ENCODE peak calls at places on chromosomes 7 and 10, in seven cellular contexts. One of them, this sample, is unnamed.

GRCh38 chr10:29183304-29183918 is 105.5 kb upstream of the LYZL1 start:
- DNase-seq in body of pancreas: no peak
- DNase-seq in ovary: no peak
- DNase-seq in WERI-Rb-1: no peak
- DNase-seq in thyroid gland: no peak
- DNase-seq in adrenal gland: no peak
- DNase-seq in caudate nucleus: no peak
- DNase-seq in this sample: no peak

GRCh38 chr10:78656397-78656796 is 412.4 kb upstream of the ZMIZ1 start:
- DNase-seq in body of pancreas: no peak
- DNase-seq in ovary: no peak
- DNase-seq in WERI-Rb-1: no peak
- DNase-seq in thyroid gland: no peak
- DNase-seq in adrenal gland: no peak
- DNase-seq in caudate nucleus: no peak
- DNase-seq in this sample: no peak

GRCh38 chr7:137933270-137934017 is 68.4 kb downstream of the CREB3L2 start:
- DNase-seq in body of pancreas: no peak
- DNase-seq in ovary: peak; percentile 64
- DNase-seq in WERI-Rb-1: no peak
- DNase-seq in thyroid gland: peak; percentile 33
- DNase-seq in adrenal gland: peak; percentile 45
- DNase-seq in caudate nucleus: no peak
- DNase-seq in this sample: no peak

GRCh38 chr7:2520131-2520807 is 695 bp downstream of the LFNG start:
- DNase-seq in body of pancreas: peak; percentile 63
- DNase-seq in ovary: no peak
- DNase-seq in WERI-Rb-1: peak; percentile 64
- DNase-seq in thyroid gland: no peak
- DNase-seq in adrenal gland: no peak
- DNase-seq in caudate nucleus: no peak
- DNase-seq in this sample: no peak

GRCh38 chr7:151993977-151994676 is 31.3 kb upstream of the GALNT11 start:
- DNase-seq in body of pancreas: no peak
- DNase-seq in ovary: no peak
- DNase-seq in WERI-Rb-1: no peak
- DNase-seq in thyroid gland: no peak
- DNase-seq in adrenal gland: no peak
- DNase-seq in caudate nucleus: peak; percentile 83
- DNase-seq in this sample: no peak

GRCh38 chr10:96370575-96371157 is 11.9 kb upstream of the OPALIN start:
- DNase-seq in body of pancreas: peak; percentile 45
- DNase-seq in ovary: peak; percentile 37
- DNase-seq in WERI-Rb-1: peak; percentile 55
- DNase-seq in thyroid gland: peak; percentile 51
- DNase-seq in adrenal gland: peak; percentile 62
- DNase-seq in caudate nucleus: peak; percentile 7
- DNase-seq in this sample: no peak

GRCh38 chr7:99331002-99331401 is 5.3 kb downstream of the ARPC1A start:
- DNase-seq in body of pancreas: no peak
- DNase-seq in ovary: no peak
- DNase-seq in WERI-Rb-1: no peak
- DNase-seq in thyroid gland: no peak
- DNase-seq in adrenal gland: no peak
- DNase-seq in caudate nucleus: no peak
- DNase-seq in this sample: no peak

GRCh38 chr7:128000048-128000447 is 31.2 kb downstream of the LRRC4 start:
- DNase-seq in body of pancreas: no peak
- DNase-seq in ovary: no peak
- DNase-seq in WERI-Rb-1: no peak
- DNase-seq in thyroid gland: no peak
- DNase-seq in adrenal gland: no peak
- DNase-seq in caudate nucleus: no peak
- DNase-seq in this sample: no peak

GRCh38 chr10:45411607-45411940 is 37.6 kb downstream of the ALOX5 start:
- DNase-seq in body of pancreas: no peak
- DNase-seq in ovary: no peak
- DNase-seq in WERI-Rb-1: no peak
- DNase-seq in thyroid gland: no peak
- DNase-seq in adrenal gland: no peak
- DNase-seq in caudate nucleus: no peak
- DNase-seq in this sample: no peak

GRCh38 chr7:149625339-149625946 is 127.8 kb upstream of the ZNF746 start:
- DNase-seq in body of pancreas: peak; percentile 59
- DNase-seq in ovary: peak; percentile 61
- DNase-seq in WERI-Rb-1: peak; percentile 61
- DNase-seq in thyroid gland: peak; percentile 67
- DNase-seq in adrenal gland: peak; percentile 62
- DNase-seq in caudate nucleus: peak; percentile 11
- DNase-seq in this sample: no peak

GRCh38 chr10:130767116-130767730 is 544.3 kb downstream of the TCERG1L start:
- DNase-seq in body of pancreas: no peak
- DNase-seq in ovary: no peak
- DNase-seq in WERI-Rb-1: no peak
- DNase-seq in thyroid gland: no peak
- DNase-seq in adrenal gland: no peak
- DNase-seq in caudate nucleus: no peak
- DNase-seq in this sample: no peak

GRCh38 chr7:117698018-117698417 is 175.2 kb downstream of the CTTNBP2 start:
- DNase-seq in body of pancreas: no peak
- DNase-seq in ovary: no peak
- DNase-seq in WERI-Rb-1: no peak
- DNase-seq in thyroid gland: no peak
- DNase-seq in adrenal gland: no peak
- DNase-seq in caudate nucleus: no peak
- DNase-seq in this sample: no peak

DNA sequence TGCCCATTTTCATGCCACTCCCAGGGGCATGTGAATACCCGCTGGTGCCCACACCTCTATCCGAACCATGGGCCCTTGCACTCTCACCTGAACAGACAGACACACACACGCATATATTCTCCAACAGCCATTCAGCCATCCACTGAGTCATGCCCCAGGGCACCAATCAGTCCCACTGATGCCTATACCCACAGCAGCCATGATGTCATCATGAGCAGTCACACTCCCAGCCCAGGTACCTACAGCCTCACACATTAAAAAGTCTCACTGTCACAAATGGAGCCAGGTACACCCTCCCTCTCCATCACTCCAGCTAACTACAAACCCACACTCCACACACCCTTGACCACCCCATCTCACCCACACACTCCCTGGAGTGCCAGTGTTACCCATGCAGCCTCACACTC is 12.2 kb downstream of the VSIR start:
- DNase-seq in body of pancreas: no peak
- DNase-seq in ovary: no peak
- DNase-seq in WERI-Rb-1: no peak
- DNase-seq in thyroid gland: no peak
- DNase-seq in adrenal gland: no peak
- DNase-seq in caudate nucleus: no peak
- DNase-seq in this sample: peak; percentile 64
- H3K27ac ChIP-seq in body of pancreas: no peak overlapping the region
- H3K27ac ChIP-seq in ovary: no peak overlapping the region
- H3K27ac ChIP-seq in WERI-Rb-1: no peak overlapping the region
- H3K27ac ChIP-seq in thyroid gland: no peak overlapping the region
- H3K27ac ChIP-seq in adrenal gland: no peak overlapping the region
- H3K27ac ChIP-seq in caudate nucleus: peak overlapping the region; percentile 41
- H3K27ac ChIP-seq in this sample: peak overlapping the region; percentile 44

DNA sequence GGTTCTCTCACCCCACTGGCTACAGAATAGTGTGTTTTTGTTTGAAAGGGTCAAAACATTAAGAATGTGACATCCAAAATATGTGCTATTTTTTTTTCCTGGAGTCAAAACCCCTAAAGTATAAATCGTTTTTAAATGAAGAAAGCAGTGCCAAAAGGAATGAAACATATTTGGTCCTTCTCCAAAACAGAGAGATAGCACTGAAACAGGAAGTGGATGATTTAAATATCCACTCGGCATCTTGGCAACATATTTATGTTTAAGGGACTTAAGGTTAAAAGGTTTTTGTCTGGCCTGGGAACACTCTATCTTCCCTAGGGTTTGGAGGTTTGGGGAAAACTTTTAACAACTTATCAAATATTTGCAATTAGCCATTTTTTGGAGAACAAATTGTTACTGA is 32.4 kb downstream of the CALD1 start:
- DNase-seq in body of pancreas: no peak
- DNase-seq in ovary: no peak
- DNase-seq in WERI-Rb-1: no peak
- DNase-seq in thyroid gland: no peak
- DNase-seq in adrenal gland: no peak
- DNase-seq in caudate nucleus: no peak
- DNase-seq in this sample: no peak
- H3K27ac ChIP-seq in body of pancreas: no peak overlapping the region
- H3K27ac ChIP-seq in ovary: no peak overlapping the region
- H3K27ac ChIP-seq in WERI-Rb-1: no peak overlapping the region
- H3K27ac ChIP-seq in thyroid gland: no peak overlapping the region
- H3K27ac ChIP-seq in adrenal gland: peak overlapping the region; percentile 63
- H3K27ac ChIP-seq in caudate nucleus: no peak overlapping the region
- H3K27ac ChIP-seq in this sample: no peak overlapping the region

GRCh38 chr7:141675431-141676210 is 26.3 kb downstream of the DENND11 start:
- DNase-seq in body of pancreas: no peak
- DNase-seq in ovary: no peak
- DNase-seq in WERI-Rb-1: no peak
- DNase-seq in thyroid gland: no peak
- DNase-seq in adrenal gland: no peak
- DNase-seq in caudate nucleus: no peak
- DNase-seq in this sample: no peak
- H3K27ac ChIP-seq in body of pancreas: no peak overlapping the region
- H3K27ac ChIP-seq in ovary: no peak overlapping the region
- H3K27ac ChIP-seq in WERI-Rb-1: no peak overlapping the region
- H3K27ac ChIP-seq in thyroid gland: no peak overlapping the region
- H3K27ac ChIP-seq in adrenal gland: peak overlapping the region; percentile 43
- H3K27ac ChIP-seq in caudate nucleus: peak overlapping the region; percentile 90
- H3K27ac ChIP-seq in this sample: peak overlapping the region; percentile 76

GRCh38 chr7:74235525-74236269 is 18.5 kb downstream of the RFC2 start:
- DNase-seq in body of pancreas: no peak
- DNase-seq in ovary: no peak
- DNase-seq in WERI-Rb-1: no peak
- DNase-seq in thyroid gland: no peak
- DNase-seq in adrenal gland: no peak
- DNase-seq in caudate nucleus: no peak
- DNase-seq in this sample: no peak
- H3K27ac ChIP-seq in body of pancreas: no peak overlapping the region
- H3K27ac ChIP-seq in ovary: no peak overlapping the region
- H3K27ac ChIP-seq in WERI-Rb-1: no peak overlapping the region
- H3K27ac ChIP-seq in thyroid gland: no peak overlapping the region
- H3K27ac ChIP-seq in adrenal gland: no peak overlapping the region
- H3K27ac ChIP-seq in caudate nucleus: no peak overlapping the region
- H3K27ac ChIP-seq in this sample: no peak overlapping the region

GRCh38 chr7:71308105-71308504 is 176.2 kb downstream of the GALNT17 start:
- DNase-seq in body of pancreas: no peak
- DNase-seq in ovary: no peak
- DNase-seq in WERI-Rb-1: no peak
- DNase-seq in thyroid gland: no peak
- DNase-seq in adrenal gland: no peak
- DNase-seq in caudate nucleus: no peak
- DNase-seq in this sample: no peak
- H3K27ac ChIP-seq in body of pancreas: no peak overlapping the region
- H3K27ac ChIP-seq in ovary: no peak overlapping the region
- H3K27ac ChIP-seq in WERI-Rb-1: no peak overlapping the region
- H3K27ac ChIP-seq in thyroid gland: no peak overlapping the region
- H3K27ac ChIP-seq in adrenal gland: no peak overlapping the region
- H3K27ac ChIP-seq in caudate nucleus: peak overlapping the region; percentile 84
- H3K27ac ChIP-seq in this sample: no peak overlapping the region

GRCh38 chr7:75980865-75981449 is 13.4 kb downstream of the TMEM120A start:
- DNase-seq in body of pancreas: no peak
- DNase-seq in ovary: peak; percentile 17
- DNase-seq in WERI-Rb-1: no peak
- DNase-seq in thyroid gland: no peak
- DNase-seq in adrenal gland: no peak
- DNase-seq in caudate nucleus: no peak
- DNase-seq in this sample: no peak
- H3K27ac ChIP-seq in body of pancreas: no peak overlapping the region
- H3K27ac ChIP-seq in ovary: no peak overlapping the region
- H3K27ac ChIP-seq in WERI-Rb-1: no peak overlapping the region
- H3K27ac ChIP-seq in thyroid gland: no peak overlapping the region
- H3K27ac ChIP-seq in adrenal gland: peak overlapping the region; percentile 97
- H3K27ac ChIP-seq in caudate nucleus: no peak overlapping the region
- H3K27ac ChIP-seq in this sample: no peak overlapping the region

DNA sequence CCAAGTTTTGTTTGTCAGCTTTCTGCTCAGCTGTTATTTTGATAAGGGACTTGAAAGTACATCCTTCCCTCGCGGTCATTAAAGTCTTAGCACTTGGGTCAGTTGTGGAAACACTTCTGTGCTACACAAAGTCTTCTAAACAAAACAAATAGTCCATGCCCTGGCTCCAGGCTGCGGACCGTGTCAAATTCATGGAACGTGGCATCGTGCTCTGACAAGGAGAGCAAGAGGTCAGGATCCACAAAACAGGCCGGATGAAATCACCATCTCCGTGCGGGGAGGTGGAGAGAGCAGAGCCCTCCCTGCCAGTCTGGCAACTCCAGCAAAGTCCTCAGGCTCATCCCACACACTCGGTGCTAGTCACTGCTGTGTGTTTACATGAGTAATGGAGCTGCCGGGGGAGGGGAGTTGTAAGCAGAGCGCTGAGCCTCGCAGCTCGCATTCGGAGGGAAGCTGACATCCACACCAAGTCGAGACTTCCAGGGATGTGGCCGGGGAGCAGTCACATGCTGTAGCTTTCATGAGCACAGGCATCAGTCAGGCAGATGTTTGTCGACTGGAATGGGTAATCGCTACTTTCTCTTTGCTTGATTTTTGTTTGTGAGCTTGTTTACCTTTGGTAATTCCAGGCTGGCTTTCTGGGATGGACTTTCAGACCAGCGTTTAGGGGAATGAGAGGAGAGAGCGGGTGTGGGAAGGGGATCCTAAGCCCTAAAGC is 147.6 kb downstream of the ARID5B start:
- DNase-seq in body of pancreas: peak; percentile 78
- DNase-seq in ovary: peak; percentile 92
- DNase-seq in WERI-Rb-1: peak; percentile 62
- DNase-seq in thyroid gland: peak; percentile 65
- DNase-seq in adrenal gland: peak; percentile 85
- DNase-seq in caudate nucleus: peak; percentile 54
- DNase-seq in this sample: peak; percentile 88
- H3K27ac ChIP-seq in body of pancreas: peak overlapping the region; percentile 21
- H3K27ac ChIP-seq in ovary: peak overlapping the region; percentile 70
- H3K27ac ChIP-seq in WERI-Rb-1: no peak overlapping the region
- H3K27ac ChIP-seq in thyroid gland: peak overlapping the region; percentile 86
- H3K27ac ChIP-seq in adrenal gland: peak overlapping the region; percentile 85
- H3K27ac ChIP-seq in caudate nucleus: peak overlapping the region; percentile 97
- H3K27ac ChIP-seq in this sample: peak overlapping the region; percentile 68

GRCh38 chr10:68870545-68871104 is 30.5 kb upstream of the DDX50 start:
- DNase-seq in body of pancreas: no peak
- DNase-seq in ovary: no peak
- DNase-seq in WERI-Rb-1: no peak
- DNase-seq in thyroid gland: no peak
- DNase-seq in adrenal gland: no peak
- DNase-seq in caudate nucleus: no peak
- DNase-seq in this sample: no peak
- H3K27ac ChIP-seq in body of pancreas: no peak overlapping the region
- H3K27ac ChIP-seq in ovary: no peak overlapping the region
- H3K27ac ChIP-seq in WERI-Rb-1: peak overlapping the region; percentile 79
- H3K27ac ChIP-seq in thyroid gland: peak overlapping the region; percentile 80
- H3K27ac ChIP-seq in adrenal gland: peak overlapping the region; percentile 71
- H3K27ac ChIP-seq in caudate nucleus: peak overlapping the region; percentile 49
- H3K27ac ChIP-seq in this sample: no peak overlapping the region